ENCODE peak calls at places on chromosomes 11 and 22, in four cellular contexts. Y is fibroblast of mammary gland, T is stomach, S is suprapubic skin. E is an unnamed sample.

GRCh38 chr11:12922418-12922817 is 86.7 kb upstream of the RASSF10 start:
- DNase-seq in Y (peak; percentile 42), T (no peak), S (no peak), E (no peak)

GRCh38 chr11:68282141-68282860 is 10.5 kb upstream of the C11orf24 start:
- DNase-seq in Y (no peak), T (no peak), S (no peak), E (no peak)

GRCh38 chr11:35138606-35138948 is 394 bp upstream of the CD44 start:
- DNase-seq in Y (peak; percentile 55), T (no peak), S (no peak), E (no peak)

GRCh38 chr22:45427114-45427513 is 13.6 kb downstream of the RIBC2 start:
- DNase-seq in Y (no peak), T (no peak), S (no peak), E (no peak)

GRCh38 chr11:10452211-10452767 is 2.8 kb upstream of the AMPD3 start:
- DNase-seq in Y (no peak), T (no peak), S (no peak), E (no peak)

GRCh38 chr11:18248561-18248960 is at the start of gene SAA2:
- DNase-seq in Y (no peak), T (no peak), S (no peak), E (no peak)

GRCh38 chr11:94219771-94220170 is 84.6 kb upstream of the IZUMO1R start:
- DNase-seq in Y (no peak), T (no peak), S (no peak), E (no peak)

GRCh38 chr11:77107950-77108349 is 5.3 kb downstream of the OMP start:
- DNase-seq in Y (peak; percentile 96), T (peak; percentile 81), S (no peak), E (peak; percentile 99)

GRCh38 chr11:6799402-6799801 is at the start of gene OR6A2:
- DNase-seq in Y (peak; percentile 67), T (no peak), S (no peak), E (no peak)

GRCh38 chr11:16902182-16902581 is 112.0 kb downstream of the PLEKHA7 start:
- DNase-seq in Y (no peak), T (no peak), S (no peak), E (no peak)

GRCh38 chr22:17412232-17412631 is 43.0 kb downstream of the CECR2 start:
- DNase-seq in Y (no peak), T (no peak), S (no peak), E (no peak)

GRCh38 chr11:13052130-13052541 is 43.0 kb downstream of the RASSF10 start:
- DNase-seq in Y (no peak), T (peak; percentile 66), S (no peak), E (no peak)

GRCh38 chr22:45468872-45469572 is 33.7 kb upstream of the FBLN1 start:
- DNase-seq in Y (peak; percentile 91), T (no peak), S (no peak), E (peak; percentile 33)

GRCh38 chr22:35477911-35478582 is 62.6 kb upstream of the RASD2 start:
- DNase-seq in Y (peak; percentile 90), T (no peak), S (no peak), E (no peak)

GRCh38 chr11:126718319-126718718 is 282.3 kb downstream of the KIRREL3 start:
- DNase-seq in Y (peak; percentile 7), T (no peak), S (no peak), E (no peak)

GRCh38 chr22:37345863-37346514 is 63.7 kb downstream of the CYTH4 start:
- DNase-seq in Y (peak; percentile 99), T (no peak), S (no peak), E (no peak)

GRCh38 chr11:118662401-118663271 is 16.8 kb downstream of the TREH start:
- DNase-seq in Y (no peak), T (no peak), S (peak; percentile 50), E (no peak)

GRCh38 chr11:1567052-1567720 is 4.9 kb downstream of the DUSP8 start:
- DNase-seq in Y (no peak), T (no peak), S (peak; percentile 65), E (no peak)

DNA sequence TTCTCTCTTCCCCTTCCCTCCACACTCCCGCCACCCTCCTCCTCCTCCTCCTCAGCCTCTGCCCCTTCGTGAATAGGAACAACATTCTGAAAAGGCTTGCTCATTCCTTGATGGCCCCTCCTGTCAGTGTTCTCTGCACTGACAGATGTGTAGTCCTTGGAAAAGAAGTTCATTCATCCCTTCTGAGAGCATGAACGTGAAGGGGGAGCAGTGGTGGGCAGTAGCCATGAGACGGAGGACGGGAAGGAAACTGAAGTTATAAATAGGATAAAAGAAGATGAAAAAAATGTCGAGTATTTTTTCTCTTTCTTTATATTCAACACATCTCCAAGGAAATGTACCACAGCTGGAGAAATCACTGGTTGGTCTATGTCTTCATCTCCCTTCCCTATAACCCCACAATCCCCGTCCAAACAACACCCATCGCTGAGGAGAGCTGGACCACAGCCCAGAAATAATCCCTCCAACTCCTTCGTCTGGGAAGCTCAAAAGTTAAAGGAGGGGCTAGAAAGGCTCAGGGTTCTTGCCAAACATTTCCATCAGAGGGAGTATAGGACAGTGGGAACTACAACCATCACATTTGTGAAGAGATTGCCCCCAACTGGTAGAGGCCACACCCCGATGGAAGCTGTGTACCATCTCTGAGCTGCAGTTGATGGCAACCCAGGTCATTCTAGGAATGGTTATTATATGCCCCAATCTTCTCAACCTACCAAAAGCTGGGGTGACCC is 33.5 kb downstream of the ETS1 start:
- DNase-seq in Y (peak; percentile 72), T (no peak), S (no peak), E (peak; percentile 67)
- TF ChIP-seq CTCF in Y (peak; percentile 34), T (no peak), S (no peak), E (peak; percentile 35)

GRCh38 chr11:42972741-42973140 is 339.1 kb upstream of the API5 start:
- DNase-seq in Y (no peak), T (no peak), S (no peak), E (no peak)
- H3K4me3 ChIP-seq in Y (no peak overlapping the region), T (no peak overlapping the region), S (no peak overlapping the region), E (no peak overlapping the region)

GRCh38 chr11:111923951-111924350 is 5.2 kb downstream of the C11orf52 start:
- DNase-seq in Y (no peak), T (no peak), S (no peak), E (no peak)

GRCh38 chr11:111930472-111930871 is 6.7 kb upstream of the DIXDC1 start:
- DNase-seq in Y (no peak), T (no peak), S (no peak), E (no peak)

GRCh38 chr11:111923351-111923788 is 4.7 kb downstream of the C11orf52 start:
- DNase-seq in Y (peak; percentile 51), T (no peak), S (no peak), E (no peak)

GRCh38 chr11:111925953-111926352 is 7.2 kb downstream of the C11orf52 start:
- DNase-seq in Y (no peak), T (no peak), S (no peak), E (no peak)

DNA sequence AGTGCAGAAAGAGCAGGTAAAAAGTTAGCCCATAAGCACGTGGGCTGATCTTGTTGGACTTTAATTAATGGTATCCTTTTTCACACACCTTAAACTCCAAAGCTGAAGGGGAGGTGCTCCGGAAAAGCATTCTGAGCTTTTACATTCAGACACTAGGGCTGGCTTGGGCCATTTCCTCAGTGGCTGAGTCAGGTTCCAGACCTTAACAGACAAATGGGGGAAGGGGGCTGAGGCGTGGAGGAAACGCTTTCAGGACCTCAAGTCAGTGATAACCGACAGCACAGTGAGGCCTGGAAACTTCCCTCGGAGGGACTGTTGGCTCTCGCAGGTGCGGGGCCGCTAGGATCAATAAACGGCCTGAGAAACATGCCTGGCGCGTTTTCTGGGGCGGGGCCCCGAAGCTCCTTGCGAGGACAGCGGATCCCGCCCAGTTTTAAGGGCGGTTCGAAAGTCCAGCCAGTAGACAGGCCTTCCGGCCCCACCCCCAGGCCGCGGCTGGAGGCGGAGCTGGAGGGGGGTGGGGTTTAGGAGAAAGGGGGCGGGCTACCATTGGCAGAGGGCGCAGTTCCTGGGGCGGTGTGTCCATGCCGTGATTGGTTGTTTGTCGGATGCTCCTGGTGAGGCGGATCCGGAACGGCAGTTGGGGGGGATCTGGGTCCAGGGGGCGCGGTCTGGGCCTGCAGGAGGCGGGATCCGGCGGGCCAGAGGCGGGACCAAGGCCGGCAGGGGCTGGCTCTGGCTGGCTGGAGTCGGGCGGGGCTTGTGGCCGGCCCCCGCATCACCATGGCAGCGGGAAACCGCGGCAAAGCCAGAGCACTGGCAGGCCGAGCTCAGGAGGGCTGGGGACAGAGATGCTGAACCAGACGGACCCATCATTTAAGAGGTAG is 8.0 kb downstream of the C11orf52 start:
- DNase-seq in Y (peak; percentile 94), T (peak; percentile 97), S (peak; percentile 96), E (peak; percentile 87)
- TF ChIP-seq CTCF in Y (peak; percentile 13), T (no peak), S (no peak), E (no peak)

DNA sequence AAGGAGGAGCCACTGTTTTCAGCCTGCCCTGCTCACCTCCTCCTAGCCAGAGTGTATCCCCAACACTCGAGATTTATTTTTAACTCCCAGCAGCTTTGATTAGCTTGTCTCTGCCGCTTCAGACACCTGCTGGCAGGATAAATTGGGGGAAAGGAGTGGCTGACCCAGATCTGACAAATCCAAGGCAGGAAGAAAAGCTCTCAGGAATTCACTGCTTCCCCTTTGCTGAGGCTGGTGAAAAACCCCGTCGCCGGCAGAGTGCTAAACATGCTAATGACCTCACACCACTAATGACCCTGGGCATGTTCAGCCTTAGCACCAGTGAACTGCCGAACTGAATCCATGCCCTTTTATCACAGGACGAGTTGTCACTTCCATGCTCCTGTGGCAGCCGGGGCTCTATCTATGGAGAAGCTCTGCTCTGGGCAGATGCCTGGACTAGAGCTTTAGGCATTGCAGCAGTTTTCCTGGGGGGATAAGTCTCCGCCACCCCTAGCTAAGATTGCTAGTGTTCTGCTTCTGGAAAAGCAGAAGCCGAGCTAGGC is 52.2 kb downstream of the FEZ1 start:
- DNase-seq in Y (no peak), T (no peak), S (no peak), E (no peak)
- H3K4me3 ChIP-seq in Y (no peak overlapping the region), T (no peak overlapping the region), S (no peak overlapping the region), E (no peak overlapping the region)

GRCh38 chr11:62621567-62622470 is at the start of gene B3GAT3:
- DNase-seq in Y (peak; percentile 97), T (peak; percentile 99), S (peak; percentile 99), E (peak; percentile 96)

GRCh38 chr11:62622476-62622875 is 690 bp upstream of the B3GAT3 start:
- DNase-seq in Y (no peak), T (no peak), S (no peak), E (no peak)

GRCh38 chr11:62632492-62632891 is 10.7 kb upstream of the B3GAT3 start:
- DNase-seq in Y (no peak), T (no peak), S (no peak), E (no peak)

DNA sequence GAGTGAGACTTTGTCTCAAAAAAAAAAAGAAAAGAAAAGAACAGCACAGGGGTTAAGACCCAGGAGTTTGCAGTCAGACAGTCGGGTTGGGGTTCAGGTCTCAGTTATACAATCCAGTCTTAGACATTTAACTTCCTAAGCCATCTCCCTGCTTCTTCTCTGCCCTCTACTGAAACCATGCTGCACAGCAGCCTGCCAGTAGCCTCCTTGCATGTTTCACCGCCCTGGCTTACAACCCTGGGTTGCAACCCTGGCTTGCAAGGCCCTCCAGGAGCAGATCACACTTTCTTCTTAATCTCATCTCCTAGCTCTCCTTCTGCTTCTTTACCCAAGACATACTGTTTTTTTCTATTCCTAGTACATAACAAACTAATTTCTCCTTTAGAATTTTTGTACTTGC is 5.9 kb upstream of the B3GAT3 start:
- DNase-seq in Y (no peak), T (no peak), S (no peak), E (no peak)
- TF ChIP-seq CTCF in Y (peak; percentile 13), T (no peak), S (no peak), E (no peak)

DNA sequence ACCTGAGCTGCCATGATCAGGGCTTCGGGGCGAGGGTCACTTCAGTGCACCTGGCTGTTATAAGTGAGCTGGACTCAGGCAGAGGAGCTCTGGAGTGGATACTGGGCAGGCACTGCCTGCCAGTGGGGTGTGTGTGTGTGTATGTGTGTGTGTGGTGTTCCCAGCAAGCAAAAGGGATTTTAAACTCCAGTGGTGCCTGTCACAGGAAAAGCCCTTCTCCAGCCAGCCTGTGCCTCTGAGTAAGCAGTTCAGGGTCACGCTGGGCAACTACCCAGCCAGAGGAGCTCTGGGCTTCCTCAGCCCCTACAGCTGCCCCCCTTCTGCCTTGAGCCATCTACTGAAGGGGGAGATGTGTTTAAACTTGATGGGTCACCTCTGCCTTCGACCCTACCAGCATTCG is 109.0 kb downstream of the OSBP2 start:
- DNase-seq in Y (no peak), T (no peak), S (no peak), E (peak; percentile 46)
- H3K4me3 ChIP-seq in Y (no peak overlapping the region), T (no peak overlapping the region), S (no peak overlapping the region), E (no peak overlapping the region)

E was measured in retinal pigment epithelial cell.